ENCODE peak calls at places on chromosomes 2 and 18, in seven cellular contexts. C is HL-60, K is epithelial cell of proximal tubule, T is aorta, V is astrocyte of the hippocampus, E is OCI-LY7, N is HTR-8/SVneo. Q is an unnamed sample.

GRCh38 chr2:145186303-145186702 is 666.4 kb upstream of the ZEB2 start:
- DNase-seq in C (no peak), K (no peak), T (no peak), V (no peak), E (peak), N (no peak), Q (no peak)

GRCh38 chr18:63591725-63592124 is 4.6 kb downstream of the SERPINB13 start:
- DNase-seq in C (no peak), K (no peak), T (no peak), V (no peak), E (no peak), N (no peak), Q (no peak)

GRCh38 chr2:58032016-58032750 is 14.4 kb upstream of the VRK2 start:
- DNase-seq in C (peak), K (no peak), T (no peak), V (no peak), E (peak), N (no peak), Q (no peak)

GRCh38 chr18:8661754-8662573 is 43.4 kb upstream of the MTCL1 start:
- DNase-seq in C (no peak), K (no peak), T (no peak), V (peak), E (peak), N (no peak), Q (no peak)

GRCh38 chr18:7417742-7418141 is 149.4 kb upstream of the PTPRM start:
- DNase-seq in C (no peak), K (no peak), T (no peak), V (peak), E (no peak), N (peak), Q (no peak)

GRCh38 chr2:106931742-106932335 is 45.9 kb upstream of the ST6GAL2 start:
- DNase-seq in C (no peak), K (no peak), T (no peak), V (no peak), E (no peak), N (no peak), Q (no peak)

GRCh38 chr18:21163647-21164625 is 52.3 kb upstream of the ROCK1 start:
- DNase-seq in C (peak), K (no peak), T (no peak), V (peak), E (no peak), N (peak), Q (no peak)

GRCh38 chr18:57581301-57581934 is 5.1 kb downstream of the FECH start:
- DNase-seq in C (peak), K (no peak), T (peak), V (no peak), E (peak), N (no peak), Q (no peak)

GRCh38 chr2:207802650-207803049 is 32.9 kb upstream of the FZD5 start:
- DNase-seq in C (no peak), K (no peak), T (no peak), V (no peak), E (no peak), N (no peak), Q (no peak)

GRCh38 chr2:207045531-207045930 is 106.2 kb downstream of the CPO start:
- DNase-seq in C (no peak), K (no peak), T (no peak), V (no peak), E (no peak), N (no peak), Q (no peak)

GRCh38 chr18:39966275-39966674 is 1988.8 kb upstream of the PIK3C3 start:
- DNase-seq in C (no peak), K (no peak), T (no peak), V (no peak), E (no peak), N (peak), Q (no peak)

GRCh38 chr18:48915621-48916425 is 34.9 kb downstream of the SMAD7 start:
- DNase-seq in C (peak), K (no peak), T (no peak), V (no peak), E (no peak), N (no peak), Q (no peak)

GRCh38 chr2:239198221-239198620 is 202.6 kb downstream of the HDAC4 start:
- DNase-seq in C (no peak), K (no peak), T (peak), V (no peak), E (no peak), N (no peak), Q (no peak)

GRCh38 chr18:13800505-13801259 is 23.3 kb upstream of the MC5R start:
- DNase-seq in C (peak), K (no peak), T (peak), V (peak), E (no peak), N (peak), Q (no peak)

GRCh38 chr18:49168970-49169619 is 218.3 kb upstream of the SMAD7 start:
- DNase-seq in C (no peak), K (no peak), T (no peak), V (no peak), E (peak), N (no peak), Q (no peak)